ENCODE peak calls at places on chromosome 19, in five cellular contexts. A is neuronal stem cell, R is psoas muscle, S is pancreas, T is transverse colon. U is an unnamed sample.

GRCh38 chr19:801861-802496 is 4.7 kb downstream of the PTBP1 start:
- DNase-seq in A (no peak), R (peak; percentile 72), S (no peak), T (no peak), U (no peak)

GRCh38 chr19:13118424-13119193 is 545 bp downstream of the NACC1 start:
- DNase-seq in A (peak; percentile 71), R (peak; percentile 74), S (peak; percentile 82), T (no peak), U (peak; percentile 75)

GRCh38 chr19:53182202-53182601 is 11.0 kb downstream of the ZNF665 start:
- DNase-seq in A (no peak), R (no peak), S (no peak), T (no peak), U (no peak)

GRCh38 chr19:29017788-29018187 is 195.2 kb downstream of the UQCRFS1 start:
- DNase-seq in A (no peak), R (no peak), S (no peak), T (no peak), U (no peak)

GRCh38 chr19:37506387-37507166 is at the start of gene ZNF793:
- DNase-seq in A (peak; percentile 74), R (peak; percentile 78), S (peak; percentile 88), T (peak; percentile 81), U (peak; percentile 85)

GRCh38 chr19:7789447-7789846 is 26.4 kb downstream of the CLEC4M start:
- DNase-seq in A (no peak), R (no peak), S (peak; percentile 53), T (peak; percentile 33), U (peak; percentile 61)

GRCh38 chr19:18233224-18233825 is 7.1 kb upstream of the PDE4C start:
- DNase-seq in A (no peak), R (peak; percentile 66), S (no peak), T (peak; percentile 38), U (peak; percentile 66)

GRCh38 chr19:52351512-52351911 is 15.5 kb downstream of the ZNF610 start:
- DNase-seq in A (no peak), R (no peak), S (no peak), T (no peak), U (no peak)

GRCh38 chr19:18223860-18224524 is 2.2 kb downstream of the PDE4C start:
- DNase-seq in A (peak; percentile 62), R (peak; percentile 78), S (peak; percentile 80), T (peak; percentile 49), U (peak; percentile 74)

GRCh38 chr19:54502518-54503048 is at the start of gene LAIR2:
- DNase-seq in A (no peak), R (no peak), S (no peak), T (no peak), U (no peak)

DNA sequence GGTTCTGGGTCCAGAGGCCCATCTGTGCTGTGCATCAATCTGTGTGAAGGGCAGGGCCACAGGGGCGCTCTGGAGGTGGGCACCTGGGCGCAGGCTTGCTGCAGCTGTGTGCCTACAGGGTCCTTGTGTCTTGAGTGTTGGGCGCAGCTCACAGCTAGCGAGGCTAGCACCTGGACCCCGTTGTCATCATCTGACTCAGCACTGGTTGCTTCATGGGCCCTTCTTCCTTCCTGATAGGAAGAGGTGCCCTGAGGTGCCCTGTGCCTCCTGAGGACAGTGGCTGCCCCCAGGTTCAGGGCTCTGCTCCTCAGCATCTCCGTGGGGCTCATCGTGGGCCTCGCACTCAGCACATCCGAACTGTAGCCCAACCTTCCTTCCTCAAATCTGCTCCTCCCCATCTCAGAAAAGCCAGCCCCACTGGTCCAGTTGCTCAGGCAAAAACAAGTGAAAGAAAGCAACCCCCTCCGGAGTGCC is 54.8 kb downstream of the GATAD2A start:
- DNase-seq in A (no peak), R (no peak), S (no peak), T (no peak), U (peak; percentile 59)
- H3K4me3 ChIP-seq in A (peak overlapping the region; percentile 11), R (peak overlapping the region; percentile 55), S (no peak overlapping the region), T (no peak overlapping the region), U (no peak overlapping the region)

DNA sequence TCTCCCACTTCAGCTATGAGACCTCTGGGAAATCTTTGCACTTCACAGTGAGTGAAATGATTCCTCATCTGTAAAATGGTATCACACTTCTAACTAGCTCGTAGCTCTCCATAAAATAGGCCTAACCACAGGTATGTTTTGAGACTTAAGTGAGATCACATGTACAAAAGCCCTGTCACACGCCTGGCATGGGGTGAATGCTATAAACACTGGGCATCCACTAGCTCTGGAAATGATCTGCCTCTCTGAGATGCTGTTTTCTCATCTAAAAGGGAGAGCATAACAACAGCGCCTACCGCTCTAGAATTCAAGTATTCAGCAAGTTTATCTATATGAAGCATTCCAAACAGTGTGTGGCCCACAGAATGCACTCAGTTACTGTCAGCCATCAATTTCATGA is 2.2 kb downstream of the AKT2 start:
- DNase-seq in A (no peak), R (no peak), S (no peak), T (no peak), U (no peak)
- H3K4me3 ChIP-seq in A (no peak overlapping the region), R (peak overlapping the region; percentile 15), S (no peak overlapping the region), T (no peak overlapping the region), U (no peak overlapping the region)

GRCh38 chr19:50311723-50312635 is 17.2 kb downstream of the KCNC3 start:
- DNase-seq in A (no peak), R (peak; percentile 42), S (peak; percentile 77), T (no peak), U (no peak)

GRCh38 chr19:50314724-50315700 is 14.2 kb downstream of the KCNC3 start:
- DNase-seq in A (no peak), R (peak; percentile 38), S (peak; percentile 71), T (no peak), U (peak; percentile 40)

GRCh38 chr19:50312967-50313811 is 16.0 kb downstream of the KCNC3 start:
- DNase-seq in A (no peak), R (no peak), S (peak; percentile 44), T (no peak), U (peak; percentile 36)

GRCh38 chr19:50315773-50316448 is 13.3 kb downstream of the KCNC3 start:
- DNase-seq in A (no peak), R (peak; percentile 32), S (peak; percentile 21), T (no peak), U (peak; percentile 23)

DNA sequence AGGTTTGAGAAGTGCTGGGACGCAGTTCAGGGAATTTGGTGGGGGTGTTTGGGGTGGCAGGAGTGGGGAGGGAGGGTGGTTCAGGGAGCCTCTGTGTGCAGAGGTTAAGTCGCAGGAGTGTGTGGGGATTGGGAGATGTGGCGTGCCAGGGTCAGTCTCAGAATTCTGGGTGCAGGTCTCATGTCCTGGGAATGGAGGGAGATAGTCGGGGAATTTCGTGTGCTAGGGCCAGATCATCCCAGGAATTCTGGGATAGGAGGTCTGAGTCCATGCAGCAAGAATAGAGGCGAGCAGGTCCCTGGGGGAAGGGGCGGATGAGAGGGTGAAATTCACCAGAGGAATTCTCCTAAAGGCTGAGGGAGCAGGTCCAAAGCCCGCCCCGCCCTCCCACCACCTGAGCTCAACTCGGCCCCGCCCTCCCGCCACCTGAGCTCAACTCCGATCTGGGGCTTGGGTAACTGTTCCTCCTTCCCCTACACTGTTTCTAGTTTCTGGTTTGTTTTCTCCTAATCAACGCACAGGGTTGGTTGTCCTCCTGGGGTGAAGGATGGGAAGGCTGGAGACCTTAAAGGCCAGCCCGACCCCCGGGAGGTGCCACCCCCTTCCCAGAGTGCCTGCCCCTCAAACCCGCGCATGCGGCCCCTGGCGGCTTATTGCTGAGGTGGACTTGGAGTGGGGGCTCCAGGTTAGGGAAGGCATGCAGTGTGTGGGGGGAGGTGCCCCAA is 15.2 kb downstream of the KCNC3 start:
- DNase-seq in A (no peak), R (no peak), S (peak; percentile 61), T (no peak), U (no peak)
- H3K4me3 ChIP-seq in A (no peak overlapping the region), R (no peak overlapping the region), S (no peak overlapping the region), T (no peak overlapping the region), U (no peak overlapping the region)

GRCh38 chr19:16327501-16327900 is 2.9 kb downstream of the KLF2 start:
- DNase-seq in A (no peak), R (no peak), S (no peak), T (peak; percentile 39), U (no peak)

GRCh38 chr19:16327131-16327450 is 2.5 kb downstream of the KLF2 start:
- DNase-seq in A (no peak), R (no peak), S (no peak), T (no peak), U (no peak)

GRCh38 chr19:16327911-16328823 is 3.5 kb downstream of the KLF2 start:
- DNase-seq in A (no peak), R (peak; percentile 89), S (no peak), T (peak; percentile 75), U (peak; percentile 74)

GRCh38 chr19:16330368-16330801 is 5.8 kb downstream of the KLF2 start:
- DNase-seq in A (no peak), R (peak; percentile 84), S (peak; percentile 78), T (peak; percentile 83), U (peak; percentile 72)

DNA sequence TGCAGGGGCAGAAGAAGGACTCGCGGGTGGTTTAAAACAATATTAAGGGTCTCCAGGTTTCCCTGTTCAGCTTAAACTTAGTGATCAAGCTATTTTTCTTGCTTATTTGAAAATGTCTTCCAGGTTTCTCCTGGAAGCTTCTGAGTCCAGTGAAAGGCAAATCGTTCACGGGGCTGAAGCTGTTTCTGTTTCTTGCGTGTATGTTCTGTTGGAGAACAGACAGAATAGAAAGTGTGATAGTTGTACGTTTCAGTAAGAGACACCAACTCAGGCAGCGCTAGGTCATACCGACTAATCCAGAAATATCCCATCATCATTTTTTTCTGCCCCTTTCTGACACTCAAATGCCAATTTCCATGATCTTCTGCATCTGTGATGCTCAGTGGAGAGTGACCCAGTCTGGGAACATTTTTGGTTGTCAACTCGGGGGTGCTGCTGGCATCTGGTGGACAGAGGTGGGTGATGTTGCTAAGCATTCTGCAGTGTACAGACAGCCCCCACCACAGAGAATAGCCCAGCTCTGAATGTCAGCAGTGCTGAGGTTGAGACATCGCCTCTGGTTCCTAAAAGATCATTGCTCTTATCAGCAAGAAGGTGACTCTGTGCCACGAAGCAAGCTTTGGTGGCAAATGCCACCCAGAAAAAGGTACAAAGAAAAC is 4.3 kb downstream of the KLF2 start:
- DNase-seq in A (no peak), R (no peak), S (no peak), T (no peak), U (no peak)
- H3K4me3 ChIP-seq in A (no peak overlapping the region), R (peak overlapping the region; percentile 80), S (no peak overlapping the region), T (peak overlapping the region; percentile 77), U (no peak overlapping the region)

DNA sequence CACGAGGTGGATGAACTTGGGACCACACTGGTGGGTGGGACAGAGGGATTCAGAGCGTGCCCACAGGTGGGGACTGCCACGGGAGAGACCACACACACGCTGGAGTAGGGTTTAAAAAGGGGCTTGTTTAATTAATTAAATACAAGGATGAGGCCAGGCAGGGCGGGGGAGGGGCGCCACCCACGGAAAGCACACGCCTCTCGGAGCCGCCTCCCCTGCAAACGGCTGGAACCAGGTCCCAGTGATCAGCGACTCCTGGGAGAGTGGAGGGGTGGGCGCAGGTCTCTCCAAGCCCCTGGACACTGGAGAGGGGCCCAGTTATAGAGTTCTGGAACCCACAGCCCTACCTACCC is 4.0 kb upstream of the REXO1 start:
- DNase-seq in A (no peak), R (no peak), S (no peak), T (no peak), U (peak; percentile 46)
- H3K4me3 ChIP-seq in A (no peak overlapping the region), R (no peak overlapping the region), S (no peak overlapping the region), T (no peak overlapping the region), U (no peak overlapping the region)